ENCODE peak calls at places on chromosomes 6 and 20, in five cellular contexts. F is stimulated activated CD4-positive, alpha-beta T cell treated with anti-CD3 and anti-CD28 coated beads, TNF-alpha, amount 100 ng/mL, for 4 hours; I is cardiac fibroblast; O is Peyer's patch; R is GOT3. V is an unnamed sample.

GRCh38 chr6:155185544-155185943 is 78.3 kb upstream of the CLDN20 start:
- DNase-seq in O (peak), F (no peak), I (peak), R (no peak), V (peak)

GRCh38 chr6:28206527-28207243 is 18.4 kb upstream of the ZSCAN9 start:
- DNase-seq in F (no peak), O (no peak), R (no peak), I (no peak), V (no peak)

GRCh38 chr6:35298625-35299140 is 1.1 kb downstream of the DEF6 start:
- DNase-seq in I (no peak), R (no peak), O (no peak), F (no peak), V (no peak)

GRCh38 chr6:1384549-1385128 is 4.7 kb upstream of the FOXF2 start:
- DNase-seq in F (no peak), I (no peak), O (no peak), R (no peak), V (no peak)

GRCh38 chr20:49593441-49594142 is 25.7 kb upstream of the PTGIS start:
- DNase-seq in F (no peak), O (no peak), I (no peak), R (no peak), V (no peak)

GRCh38 chr6:62998022-62998421 is 213.2 kb upstream of the FKBP1C start:
- DNase-seq in R (no peak), O (no peak), F (no peak), I (no peak), V (no peak)

GRCh38 chr6:104625536-104625935 is 234.2 kb downstream of the HACE1 start:
- DNase-seq in F (no peak), O (no peak), I (peak), R (no peak), V (no peak)

GRCh38 chr20:21395039-21395665 is 2.2 kb downstream of the NKX2-4 start:
- DNase-seq in F (no peak), O (no peak), I (no peak), R (no peak), V (no peak)

GRCh38 chr6:104896914-104897313 is 37.2 kb upstream of the HACE1 start:
- DNase-seq in F (no peak), I (peak), R (no peak), O (no peak), V (no peak)

V was measured in A549.